ENCODE peak calls at places on chromosomes 11 and 22, in five cellular contexts. One of them, this sample, is unnamed.

GRCh38 chr11:67276821-67277230 is 10.6 kb downstream of the GRK2 start:
- DNase-seq in trophoblast cell: no peak
- DNase-seq in H1: no peak
- DNase-seq in H9: peak
- DNase-seq in mesenchymal stem cell: no peak
- DNase-seq in this sample: no peak

GRCh38 chr11:46920709-46921108 is 2.4 kb upstream of the LRP4 start:
- DNase-seq in H9: no peak
- DNase-seq in mesenchymal stem cell: peak
- DNase-seq in trophoblast cell: no peak
- DNase-seq in H1: no peak
- DNase-seq in this sample: no peak

GRCh38 chr22:27576815-27577564 is 224.6 kb downstream of the MN1 start:
- DNase-seq in H9: no peak
- DNase-seq in trophoblast cell: no peak
- DNase-seq in mesenchymal stem cell: peak
- DNase-seq in H1: no peak
- DNase-seq in this sample: no peak

GRCh38 chr22:41091139-41092022 is 1.0 kb upstream of the EP300 start:
- DNase-seq in mesenchymal stem cell: peak
- DNase-seq in H1: peak
- DNase-seq in trophoblast cell: peak
- DNase-seq in H9: peak
- DNase-seq in this sample: peak

GRCh38 chr11:26753738-26754504 is 32.1 kb upstream of the SLC5A12 start:
- DNase-seq in H9: peak
- DNase-seq in mesenchymal stem cell: peak
- DNase-seq in H1: no peak
- DNase-seq in trophoblast cell: peak
- DNase-seq in this sample: peak

GRCh38 chr22:43262990-43263644 is 76.2 kb upstream of the TTLL12 start:
- DNase-seq in H1: no peak
- DNase-seq in H9: no peak
- DNase-seq in trophoblast cell: no peak
- DNase-seq in mesenchymal stem cell: peak
- DNase-seq in this sample: no peak

GRCh38 chr11:2474059-2474901 is 29.5 kb downstream of the KCNQ1 start:
- DNase-seq in mesenchymal stem cell: no peak
- DNase-seq in H1: no peak
- DNase-seq in trophoblast cell: no peak
- DNase-seq in H9: no peak
- DNase-seq in this sample: no peak

GRCh38 chr11:118882489-118882888 is 1.2 kb upstream of the CXCR5 start:
- DNase-seq in mesenchymal stem cell: peak
- DNase-seq in trophoblast cell: no peak
- DNase-seq in H1: no peak
- DNase-seq in H9: no peak
- DNase-seq in this sample: no peak

GRCh38 chr22:23609983-23610781 is 21.9 kb downstream of the DRICH1 start:
- DNase-seq in H9: no peak
- DNase-seq in trophoblast cell: no peak
- DNase-seq in mesenchymal stem cell: no peak
- DNase-seq in H1: no peak
- DNase-seq in this sample: no peak

GRCh38 chr22:19708323-19709011 is 5.8 kb upstream of the SEPTIN5 start:
- DNase-seq in H9: peak
- DNase-seq in trophoblast cell: no peak
- DNase-seq in mesenchymal stem cell: no peak
- DNase-seq in H1: no peak
- DNase-seq in this sample: no peak

GRCh38 chr11:100515087-100515486 is 172.0 kb upstream of the ARHGAP42 start:
- DNase-seq in mesenchymal stem cell: peak
- DNase-seq in trophoblast cell: peak
- DNase-seq in H9: peak
- DNase-seq in H1: no peak
- DNase-seq in this sample: no peak

DNA sequence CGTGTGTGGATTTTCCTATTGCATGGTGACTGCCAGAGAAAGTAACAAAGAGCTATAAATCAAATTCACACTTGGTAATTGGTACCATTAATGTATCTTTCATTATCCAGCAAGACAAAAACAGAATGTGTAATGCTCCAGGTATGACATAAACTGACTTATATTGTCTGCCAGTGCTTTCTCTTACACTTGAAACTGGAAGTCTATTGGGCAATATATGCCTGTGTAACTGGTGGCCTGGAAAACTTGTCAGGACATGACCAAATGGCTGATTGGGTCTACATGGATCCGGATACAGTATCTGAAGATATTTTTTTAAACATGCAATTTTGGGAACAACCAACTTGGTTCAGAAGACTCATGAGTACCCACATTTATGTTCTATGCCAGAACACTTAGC is 174.6 kb upstream of the ARHGAP42 start:
- DNase-seq in trophoblast cell: no peak
- DNase-seq in H9: no peak
- DNase-seq in mesenchymal stem cell: peak
- DNase-seq in H1: no peak
- DNase-seq in this sample: no peak
- H2BK12ac ChIP-seq in trophoblast cell: no peak
- H2BK12ac ChIP-seq in H9: no peak
- H2BK12ac ChIP-seq in mesenchymal stem cell: no peak
- H2BK12ac ChIP-seq in H1: no peak
- H2BK12ac ChIP-seq in this sample: no peak

GRCh38 chr11:614583-615452 is 932 bp downstream of the IRF7 start:
- DNase-seq in mesenchymal stem cell: no peak
- DNase-seq in H1: peak
- DNase-seq in H9: no peak
- DNase-seq in trophoblast cell: no peak
- DNase-seq in this sample: no peak
- H3K23ac ChIP-seq in mesenchymal stem cell: no peak
- H3K23ac ChIP-seq in H1: no peak
- H3K23ac ChIP-seq in H9: no peak
- H3K23ac ChIP-seq in trophoblast cell: no peak
- H3K23ac ChIP-seq in this sample: peak

GRCh38 chr11:33257897-33258630 is 883 bp downstream of the HIPK3 start:
- DNase-seq in trophoblast cell: peak
- DNase-seq in H1: peak
- DNase-seq in H9: peak
- DNase-seq in mesenchymal stem cell: peak
- DNase-seq in this sample: peak
- H3K4me2 ChIP-seq in trophoblast cell: peak
- H3K4me2 ChIP-seq in H1: peak
- H3K4me2 ChIP-seq in H9: peak
- H3K4me2 ChIP-seq in mesenchymal stem cell: peak
- H3K4me2 ChIP-seq in this sample: peak

DNA sequence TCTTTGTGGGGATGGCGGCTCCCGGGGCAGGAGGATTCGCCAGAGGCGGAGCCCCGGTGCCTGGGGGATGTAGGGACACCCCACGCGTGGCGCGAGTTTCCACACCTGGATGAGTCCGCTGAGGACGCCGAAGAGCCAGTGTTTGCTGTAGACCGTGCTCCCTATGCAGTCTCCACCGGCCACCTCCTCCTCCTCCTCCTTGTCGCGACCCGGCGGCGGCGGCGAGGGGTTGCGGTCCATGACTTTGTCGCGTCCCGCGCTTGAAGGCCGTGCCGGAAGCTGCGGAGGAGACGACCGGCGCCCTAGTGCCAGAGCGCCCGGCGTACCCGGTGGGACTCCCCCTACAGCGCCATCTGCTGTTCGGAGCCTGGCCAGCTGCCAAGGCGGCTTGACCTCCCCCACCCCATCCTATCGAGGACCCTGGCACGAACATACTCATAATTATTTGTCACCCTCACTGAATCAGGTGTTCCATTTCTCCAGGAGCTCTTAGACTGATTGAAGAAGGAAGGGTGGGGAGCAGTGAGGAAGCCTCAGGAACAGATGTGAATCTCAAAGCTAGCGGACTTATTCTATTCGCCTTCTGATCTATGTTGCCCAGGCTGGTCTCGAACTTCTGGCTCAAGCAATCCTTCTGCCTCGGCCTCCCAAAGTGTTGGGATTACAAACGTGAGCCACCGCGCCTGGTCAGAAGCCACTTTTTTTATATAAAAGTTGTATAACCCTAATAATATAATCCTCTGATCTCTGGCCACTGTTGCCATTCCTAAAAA is at the start of gene SAAL1:
- DNase-seq in trophoblast cell: peak
- DNase-seq in H9: peak
- DNase-seq in H1: peak
- DNase-seq in mesenchymal stem cell: peak
- DNase-seq in this sample: peak
- H2BK12ac ChIP-seq in trophoblast cell: no peak
- H2BK12ac ChIP-seq in H9: no peak
- H2BK12ac ChIP-seq in H1: no peak
- H2BK12ac ChIP-seq in mesenchymal stem cell: peak
- H2BK12ac ChIP-seq in this sample: peak

GRCh38 chr11:16611395-16612233 is 126.8 kb upstream of the C11orf58 start:
- DNase-seq in mesenchymal stem cell: peak
- DNase-seq in H1: no peak
- DNase-seq in trophoblast cell: no peak
- DNase-seq in H9: peak
- DNase-seq in this sample: peak
- H3K23ac ChIP-seq in mesenchymal stem cell: no peak
- H3K23ac ChIP-seq in H1: no peak
- H3K23ac ChIP-seq in trophoblast cell: no peak
- H3K23ac ChIP-seq in H9: no peak
- H3K23ac ChIP-seq in this sample: no peak

DNA sequence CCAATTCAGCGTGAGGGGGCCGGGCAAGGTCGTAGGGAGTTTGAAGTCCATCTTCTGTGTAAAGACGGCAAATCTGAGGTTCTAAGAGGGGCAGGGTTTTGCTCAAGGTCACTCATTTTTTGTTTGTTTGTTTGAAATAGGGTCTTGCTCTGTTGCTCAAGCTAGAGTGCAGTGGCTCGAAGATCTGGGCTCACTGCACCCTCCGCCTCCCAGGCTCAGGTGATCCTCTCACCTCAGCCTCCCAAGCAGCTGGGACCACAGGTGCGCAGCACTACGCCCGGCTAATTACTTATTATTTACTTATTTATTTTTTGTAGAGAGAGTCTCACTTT is 355 bp upstream of the AP1B1 start:
- DNase-seq in trophoblast cell: no peak
- DNase-seq in H1: no peak
- DNase-seq in mesenchymal stem cell: no peak
- DNase-seq in H9: no peak
- DNase-seq in this sample: no peak
- H3K4me2 ChIP-seq in trophoblast cell: peak
- H3K4me2 ChIP-seq in H1: peak
- H3K4me2 ChIP-seq in mesenchymal stem cell: peak
- H3K4me2 ChIP-seq in H9: peak
- H3K4me2 ChIP-seq in this sample: peak

GRCh38 chr22:47495102-47495501 is 732.7 kb downstream of the TBC1D22A start:
- DNase-seq in H9: no peak
- DNase-seq in trophoblast cell: no peak
- DNase-seq in H1: no peak
- DNase-seq in mesenchymal stem cell: no peak
- DNase-seq in this sample: no peak
- H2BK12ac ChIP-seq in H9: no peak
- H2BK12ac ChIP-seq in trophoblast cell: no peak
- H2BK12ac ChIP-seq in H1: no peak
- H2BK12ac ChIP-seq in mesenchymal stem cell: no peak
- H2BK12ac ChIP-seq in this sample: no peak

GRCh38 chr11:709109-709997 is 3.3 kb downstream of the EPS8L2 start:
- DNase-seq in mesenchymal stem cell: no peak
- DNase-seq in H1: no peak
- DNase-seq in trophoblast cell: no peak
- DNase-seq in H9: no peak
- DNase-seq in this sample: no peak

GRCh38 chr11:706439-706956 is 467 bp downstream of the EPS8L2 start:
- DNase-seq in H1: peak
- DNase-seq in mesenchymal stem cell: peak
- DNase-seq in trophoblast cell: peak
- DNase-seq in H9: peak
- DNase-seq in this sample: no peak

GRCh38 chr11:706957-707816 is 1.2 kb downstream of the EPS8L2 start:
- DNase-seq in H1: no peak
- DNase-seq in mesenchymal stem cell: peak
- DNase-seq in H9: peak
- DNase-seq in trophoblast cell: peak
- DNase-seq in this sample: no peak

GRCh38 chr11:708511-708910 is 2.5 kb downstream of the EPS8L2 start:
- DNase-seq in H1: no peak
- DNase-seq in mesenchymal stem cell: no peak
- DNase-seq in H9: no peak
- DNase-seq in trophoblast cell: no peak
- DNase-seq in this sample: no peak

GRCh38 chr11:707817-708420 is 1.9 kb downstream of the EPS8L2 start:
- DNase-seq in mesenchymal stem cell: no peak
- DNase-seq in trophoblast cell: peak
- DNase-seq in H9: peak
- DNase-seq in H1: no peak
- DNase-seq in this sample: no peak
- H3K23ac ChIP-seq in mesenchymal stem cell: no peak
- H3K23ac ChIP-seq in trophoblast cell: no peak
- H3K23ac ChIP-seq in H9: no peak
- H3K23ac ChIP-seq in H1: no peak
- H3K23ac ChIP-seq in this sample: peak

DNA sequence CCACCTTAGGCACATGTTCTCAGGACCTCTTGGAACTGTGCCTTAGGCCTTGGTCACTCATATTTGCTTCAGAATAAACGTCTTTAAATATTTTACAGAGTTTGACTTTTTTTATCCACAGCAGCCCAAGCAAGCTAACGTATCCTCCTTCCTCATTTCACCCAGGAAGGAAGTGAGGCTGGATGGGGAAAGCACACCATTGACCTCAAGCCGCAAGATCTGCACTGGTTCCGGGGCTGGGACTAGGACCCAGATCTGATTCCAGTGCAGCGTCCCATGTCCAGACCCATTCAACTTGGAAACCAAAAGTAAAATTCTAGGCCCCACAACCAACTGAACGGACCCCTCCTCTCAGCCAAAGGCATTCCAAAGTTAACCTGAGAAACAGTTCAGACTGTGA is 2.4 kb upstream of the LGALS12 start:
- DNase-seq in H9: no peak
- DNase-seq in mesenchymal stem cell: no peak
- DNase-seq in trophoblast cell: no peak
- DNase-seq in H1: no peak
- DNase-seq in this sample: no peak
- H3K4me2 ChIP-seq in H9: no peak
- H3K4me2 ChIP-seq in mesenchymal stem cell: no peak
- H3K4me2 ChIP-seq in trophoblast cell: no peak
- H3K4me2 ChIP-seq in H1: no peak
- H3K4me2 ChIP-seq in this sample: no peak

This sample was measured in neuronal stem cell.